ENCODE peak calls at places on chromosomes 7 and 10, in seven cellular contexts. T, G, U, B, C, Y and K are unnamed samples.
A peak's percentile ranks its signal among the peaks of the same experiment; 100 is the strongest.

GRCh38 chr7:34104120-34104519 is 198.8 kb downstream of the BMPER start:
- DNase-seq in T (no peak), G (no peak), U (no peak), B (no peak), C (peak; percentile 4), Y (no peak), K (no peak)

GRCh38 chr10:102461187-102462054 is 10.1 kb upstream of the C10orf95 start:
- DNase-seq in T (peak; percentile 97), G (no peak), U (peak; percentile 98), B (peak; percentile 97), C (peak; percentile 67), Y (peak; percentile 90), K (peak; percentile 97)

GRCh38 chr7:144857463-144857862 is 21.6 kb upstream of the TPK1 start:
- DNase-seq in T (no peak), G (no peak), U (no peak), B (no peak), C (no peak), Y (no peak), K (no peak)

GRCh38 chr7:134355925-134356324 is 39.2 kb upstream of the SLC35B4 start:
- DNase-seq in T (no peak), G (no peak), U (peak; percentile 57), B (peak; percentile 36), C (no peak), Y (peak; percentile 81), K (no peak)

GRCh38 chr10:11865561-11865960 is 42.4 kb downstream of the PROSER2 start:
- DNase-seq in T (no peak), G (no peak), U (no peak), B (no peak), C (no peak), Y (no peak), K (no peak)

GRCh38 chr7:111329367-111330234 is 232.7 kb downstream of the IMMP2L start:
- DNase-seq in T (no peak), G (no peak), U (no peak), B (no peak), C (peak; percentile 33), Y (no peak), K (no peak)

GRCh38 chr10:21181451-21181850 is 284.3 kb upstream of the NEBL start:
- DNase-seq in T (no peak), G (no peak), U (no peak), B (no peak), C (no peak), Y (peak; percentile 37), K (no peak)

GRCh38 chr10:30992671-30993070 is 39.0 kb downstream of the ZNF438 start:
- DNase-seq in T (no peak), G (no peak), U (no peak), B (no peak), C (no peak), Y (no peak), K (no peak)

GRCh38 chr7:96855139-96855538 is 145.5 kb upstream of the SEM1 start:
- DNase-seq in T (no peak), G (no peak), U (no peak), B (no peak), C (no peak), Y (no peak), K (no peak)

GRCh38 chr10:77518258-77518909 is 119.2 kb downstream of the KCNMA1 start:
- DNase-seq in T (no peak), G (no peak), U (no peak), B (no peak), C (no peak), Y (no peak), K (no peak)

GRCh38 chr7:156198277-156198676 is 386.0 kb upstream of the SHH start:
- DNase-seq in T (no peak), G (no peak), U (no peak), B (no peak), C (no peak), Y (no peak), K (no peak)

GRCh38 chr7:106201176-106201575 is 83.6 kb downstream of the NAMPT start:
- DNase-seq in T (no peak), G (no peak), U (no peak), B (no peak), C (no peak), Y (no peak), K (no peak)

GRCh38 chr10:73589538-73590126 is 1.5 kb downstream of the USP54 start:
- DNase-seq in T (no peak), G (no peak), U (peak; percentile 30), B (no peak), C (peak; percentile 32), Y (no peak), K (no peak)

GRCh38 chr7:462173-463103 is 57.2 kb downstream of the PDGFA start:
- DNase-seq in T (no peak), G (no peak), U (no peak), B (no peak), C (no peak), Y (no peak), K (no peak)

GRCh38 chr10:65620404-65621048 is 1305.3 kb upstream of the LRRTM3 start:
- DNase-seq in T (no peak), G (no peak), U (no peak), B (no peak), C (no peak), Y (no peak), K (no peak)

GRCh38 chr10:3906511-3907111 is 121.6 kb upstream of the KLF6 start:
- DNase-seq in T (no peak), G (no peak), U (no peak), B (no peak), C (peak; percentile 91), Y (no peak), K (peak; percentile 39)

GRCh38 chr10:16545126-16545736 is 23.6 kb upstream of the C1QL3 start:
- DNase-seq in T (no peak), G (no peak), U (no peak), B (peak; percentile 18), C (peak; percentile 29), Y (no peak), K (no peak)

GRCh38 chr10:102208311-102209035 is 17.6 kb upstream of the ELOVL3 start:
- DNase-seq in T (no peak), G (no peak), U (no peak), B (peak; percentile 53), C (peak; percentile 52), Y (no peak), K (no peak)

GRCh38 chr7:104096683-104097082 is 107.2 kb upstream of the RELN start:
- DNase-seq in T (no peak), G (no peak), U (no peak), B (no peak), C (peak; percentile 18), Y (no peak), K (no peak)
- TF ChIP-seq CTCF in T (no peak), G (no peak), U (no peak), B (no peak), C (peak; percentile 33), Y (no peak), K (no peak)

GRCh38 chr10:33463011-33463410 is 128.5 kb upstream of the NRP1 start:
- DNase-seq in T (no peak), G (no peak), U (no peak), B (no peak), C (no peak), Y (no peak), K (no peak)

GRCh38 chr10:33459597-33459996 is 125.1 kb upstream of the NRP1 start:
- DNase-seq in T (no peak), G (no peak), U (no peak), B (no peak), C (peak; percentile 28), Y (peak; percentile 35), K (no peak)

GRCh38 chr10:33465747-33466146 is 131.3 kb upstream of the NRP1 start:
- DNase-seq in T (no peak), G (no peak), U (no peak), B (no peak), C (peak; percentile 8), Y (no peak), K (no peak)

GRCh38 chr10:33460461-33461294 is 126.2 kb upstream of the NRP1 start:
- DNase-seq in T (no peak), G (no peak), U (peak; percentile 31), B (peak; percentile 15), C (peak; percentile 72), Y (no peak), K (no peak)

DNA sequence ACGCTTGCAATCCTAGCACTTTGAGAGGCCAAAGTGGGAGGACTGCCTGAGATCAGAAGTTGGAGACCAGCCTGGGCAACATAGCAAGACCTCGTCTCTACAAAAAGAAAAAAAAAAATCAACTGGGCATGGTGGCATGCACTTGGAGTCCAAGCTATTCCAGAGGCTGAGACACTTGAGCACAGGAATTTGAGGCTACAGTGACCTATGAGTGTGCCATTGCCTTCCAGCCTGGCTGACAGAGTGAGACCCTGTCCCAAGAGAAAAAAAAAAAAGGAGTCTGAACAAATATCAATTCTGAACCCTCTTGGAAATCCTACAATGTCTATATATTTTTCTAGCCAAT is 126.8 kb upstream of the NRP1 start:
- DNase-seq in T (no peak), G (no peak), U (no peak), B (no peak), C (no peak), Y (no peak), K (no peak)
- TF ChIP-seq POLR2A in T (no peak), G (no peak), U (no peak), B (no peak), C (no peak), Y (no peak), K (no peak)

DNA sequence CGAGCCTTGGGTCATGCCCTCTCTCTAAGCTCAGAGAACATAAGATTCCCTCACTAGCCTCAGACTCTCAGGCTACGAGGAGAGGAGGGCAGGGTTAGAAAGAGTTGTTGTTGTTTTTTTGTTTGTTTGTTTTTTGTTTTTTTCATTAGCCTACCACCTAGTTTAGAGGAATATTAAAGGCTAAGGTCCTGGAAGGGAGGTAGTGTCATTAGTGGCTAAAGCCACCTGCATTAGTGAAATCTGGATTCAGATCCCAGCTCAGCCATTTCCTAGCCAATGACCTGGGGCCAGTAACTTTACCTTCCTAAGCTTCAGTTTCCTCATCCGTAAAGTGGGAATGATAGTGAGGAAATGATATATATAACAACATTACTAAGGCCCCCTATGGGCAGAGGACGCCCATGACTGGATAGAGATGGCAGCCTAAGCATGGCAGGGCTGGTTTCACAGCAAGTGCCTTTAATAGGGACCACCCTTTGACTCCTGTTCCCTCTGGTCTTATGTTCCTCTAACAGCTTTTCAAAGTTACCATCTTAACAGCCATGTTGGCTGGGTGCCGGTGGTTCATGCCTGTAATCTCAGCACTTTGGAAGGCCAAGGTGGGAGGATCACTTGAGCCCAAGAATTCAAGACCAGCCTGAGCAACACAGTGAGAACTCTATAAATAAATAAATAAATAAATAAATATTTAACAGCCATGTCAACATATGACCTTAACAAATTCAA is 5.1 kb downstream of the DDIT4 start:
- DNase-seq in T (no peak), G (no peak), U (no peak), B (no peak), C (no peak), Y (no peak), K (no peak)
- TF ChIP-seq CTCF in T (no peak), G (no peak), U (no peak), B (no peak), C (no peak), Y (no peak), K (no peak)

DNA sequence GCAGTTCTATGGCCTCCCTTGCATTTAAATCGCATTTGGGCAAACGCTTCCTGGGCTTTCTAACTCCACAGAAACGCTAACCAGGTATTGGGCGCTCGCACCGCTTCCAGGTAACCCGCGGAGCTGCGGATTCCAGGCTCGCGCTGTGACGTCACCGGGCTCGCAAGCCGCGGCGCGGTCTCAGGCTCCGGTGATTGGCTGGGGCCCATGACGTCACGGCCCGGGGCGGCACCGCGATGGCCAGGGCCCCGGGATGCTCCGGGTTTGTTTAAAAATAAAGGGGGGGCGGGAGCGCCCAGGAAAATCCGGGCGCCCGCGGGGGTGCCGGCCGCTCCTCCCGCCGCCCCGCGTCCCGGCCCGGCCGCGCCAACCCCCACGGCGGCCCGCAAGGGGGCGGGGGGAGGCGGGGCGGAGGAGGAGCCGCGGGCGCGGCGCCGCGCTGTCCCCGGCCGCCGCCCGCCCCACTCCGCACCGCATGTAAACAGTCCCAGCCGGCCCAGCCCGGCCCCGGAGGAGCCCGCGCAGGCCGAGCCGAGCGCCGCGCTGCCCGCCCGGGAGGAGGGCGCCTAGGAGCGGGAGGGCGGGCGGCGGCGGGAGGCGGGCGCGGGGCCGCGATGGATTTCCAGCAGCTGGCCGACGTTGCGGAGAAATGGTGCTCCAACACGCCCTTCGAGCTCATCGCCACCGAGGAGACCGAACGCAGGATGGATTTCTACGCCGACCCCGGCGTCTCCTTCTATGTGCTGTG is at the start of gene MTURN:
- DNase-seq in T (peak; percentile 97), G (peak; percentile 98), U (peak; percentile 94), B (peak; percentile 89), C (peak; percentile 77), Y (peak; percentile 84), K (peak; percentile 92)
- TF ChIP-seq POLR2A in T (no peak), G (no peak), U (no peak), B (peak; percentile 19), C (peak; percentile 28), Y (no peak), K (no peak)